ENCODE peak calls at places on chromosomes 13 and 19, in six cellular contexts. One of them, this sample, is unnamed.
A peak's percentile ranks its signal among the peaks of the same experiment; 100 is the strongest.

GRCh38 chr13:51844862-51845573 is at the start of gene TMEM272:
- DNase-seq in neural progenitor cell: peak; percentile 70
- DNase-seq in suprapubic skin: no peak
- DNase-seq in hepatocyte: peak; percentile 76
- DNase-seq in psoas muscle: peak; percentile 70
- DNase-seq in pancreas: peak; percentile 72
- DNase-seq in this sample: no peak

GRCh38 chr19:33381101-33381500 is 7.6 kb downstream of the CEBPG start:
- DNase-seq in neural progenitor cell: no peak
- DNase-seq in suprapubic skin: no peak
- DNase-seq in hepatocyte: no peak
- DNase-seq in psoas muscle: no peak
- DNase-seq in pancreas: no peak
- DNase-seq in this sample: no peak

GRCh38 chr13:46341112-46341711 is 45.8 kb downstream of the RUBCNL start:
- DNase-seq in neural progenitor cell: no peak
- DNase-seq in suprapubic skin: no peak
- DNase-seq in hepatocyte: no peak
- DNase-seq in psoas muscle: no peak
- DNase-seq in pancreas: no peak
- DNase-seq in this sample: no peak

GRCh38 chr19:49890349-49891311 is 6.1 kb downstream of the IL4I1 start:
- DNase-seq in neural progenitor cell: peak; percentile 82
- DNase-seq in suprapubic skin: no peak
- DNase-seq in hepatocyte: peak; percentile 58
- DNase-seq in psoas muscle: no peak
- DNase-seq in pancreas: peak; percentile 55
- DNase-seq in this sample: no peak

GRCh38 chr13:86870388-86870966 is 800.7 kb upstream of the SLITRK5 start:
- DNase-seq in neural progenitor cell: peak; percentile 11
- DNase-seq in suprapubic skin: no peak
- DNase-seq in hepatocyte: peak; percentile 28
- DNase-seq in psoas muscle: no peak
- DNase-seq in pancreas: no peak
- DNase-seq in this sample: no peak

GRCh38 chr13:109576331-109576813 is 210.0 kb downstream of the IRS2 start:
- DNase-seq in neural progenitor cell: no peak
- DNase-seq in suprapubic skin: no peak
- DNase-seq in hepatocyte: peak; percentile 48
- DNase-seq in psoas muscle: no peak
- DNase-seq in pancreas: no peak
- DNase-seq in this sample: no peak

GRCh38 chr13:48979892-48980291 is 4.2 kb downstream of the FNDC3A start:
- DNase-seq in neural progenitor cell: no peak
- DNase-seq in suprapubic skin: no peak
- DNase-seq in hepatocyte: no peak
- DNase-seq in psoas muscle: no peak
- DNase-seq in pancreas: no peak
- DNase-seq in this sample: no peak

GRCh38 chr19:41584931-41585330 is 9.0 kb downstream of the CEACAM21 start:
- DNase-seq in neural progenitor cell: no peak
- DNase-seq in suprapubic skin: no peak
- DNase-seq in hepatocyte: no peak
- DNase-seq in psoas muscle: no peak
- DNase-seq in pancreas: no peak
- DNase-seq in this sample: no peak

GRCh38 chr13:112001571-112001970 is 65.4 kb upstream of the SOX1 start:
- DNase-seq in neural progenitor cell: no peak
- DNase-seq in suprapubic skin: no peak
- DNase-seq in hepatocyte: no peak
- DNase-seq in psoas muscle: no peak
- DNase-seq in pancreas: no peak
- DNase-seq in this sample: no peak

GRCh38 chr13:102856603-102857002 is 10.8 kb downstream of the ERCC5 start:
- DNase-seq in neural progenitor cell: no peak
- DNase-seq in suprapubic skin: no peak
- DNase-seq in hepatocyte: no peak
- DNase-seq in psoas muscle: peak; percentile 77
- DNase-seq in pancreas: peak; percentile 27
- DNase-seq in this sample: no peak

GRCh38 chr19:13195678-13196077 is 45.5 kb downstream of the IER2 start:
- DNase-seq in neural progenitor cell: peak; percentile 79
- DNase-seq in suprapubic skin: no peak
- DNase-seq in hepatocyte: peak; percentile 87
- DNase-seq in psoas muscle: no peak
- DNase-seq in pancreas: peak; percentile 85
- DNase-seq in this sample: no peak

GRCh38 chr19:51948979-51949378 is 21.7 kb downstream of the ZNF613 start:
- DNase-seq in neural progenitor cell: no peak
- DNase-seq in suprapubic skin: no peak
- DNase-seq in hepatocyte: no peak
- DNase-seq in psoas muscle: no peak
- DNase-seq in pancreas: no peak
- DNase-seq in this sample: no peak

GRCh38 chr13:30037766-30038165 is 187.3 kb upstream of the UBL3 start:
- DNase-seq in neural progenitor cell: no peak
- DNase-seq in suprapubic skin: no peak
- DNase-seq in hepatocyte: no peak
- DNase-seq in psoas muscle: no peak
- DNase-seq in pancreas: no peak
- DNase-seq in this sample: no peak

GRCh38 chr19:33906578-33907335 is 110.1 kb downstream of the KCTD15 start:
- DNase-seq in neural progenitor cell: peak; percentile 58
- DNase-seq in suprapubic skin: no peak
- DNase-seq in hepatocyte: peak; percentile 28
- DNase-seq in psoas muscle: no peak
- DNase-seq in pancreas: peak; percentile 43
- DNase-seq in this sample: no peak

GRCh38 chr19:38049105-38049649 is 142.2 kb downstream of the SIPA1L3 start:
- DNase-seq in neural progenitor cell: no peak
- DNase-seq in suprapubic skin: no peak
- DNase-seq in hepatocyte: no peak
- DNase-seq in psoas muscle: no peak
- DNase-seq in pancreas: no peak
- DNase-seq in this sample: no peak
- H3K27ac ChIP-seq in neural progenitor cell: no peak overlapping the region
- H3K27ac ChIP-seq in suprapubic skin: peak overlapping the region; percentile 25
- H3K27ac ChIP-seq in hepatocyte: no peak overlapping the region
- H3K27ac ChIP-seq in psoas muscle: no peak overlapping the region
- H3K27ac ChIP-seq in pancreas: no peak overlapping the region
- H3K27ac ChIP-seq in this sample: no peak overlapping the region

GRCh38 chr19:16288544-16288943 is 36.1 kb upstream of the KLF2 start:
- DNase-seq in neural progenitor cell: no peak
- DNase-seq in suprapubic skin: no peak
- DNase-seq in hepatocyte: no peak
- DNase-seq in psoas muscle: no peak
- DNase-seq in pancreas: no peak
- DNase-seq in this sample: no peak

GRCh38 chr19:16285769-16286564 is 38.7 kb upstream of the KLF2 start:
- DNase-seq in neural progenitor cell: peak; percentile 55
- DNase-seq in suprapubic skin: no peak
- DNase-seq in hepatocyte: no peak
- DNase-seq in psoas muscle: peak; percentile 58
- DNase-seq in pancreas: no peak
- DNase-seq in this sample: no peak

GRCh38 chr19:16281743-16282142 is 42.9 kb upstream of the KLF2 start:
- DNase-seq in neural progenitor cell: no peak
- DNase-seq in suprapubic skin: no peak
- DNase-seq in hepatocyte: no peak
- DNase-seq in psoas muscle: no peak
- DNase-seq in pancreas: no peak
- DNase-seq in this sample: no peak

GRCh38 chr19:16283103-16283469 is 41.5 kb upstream of the KLF2 start:
- DNase-seq in neural progenitor cell: no peak
- DNase-seq in suprapubic skin: no peak
- DNase-seq in hepatocyte: no peak
- DNase-seq in psoas muscle: no peak
- DNase-seq in pancreas: no peak
- DNase-seq in this sample: no peak
- H3K4me3 ChIP-seq in neural progenitor cell: no peak overlapping the region
- H3K4me3 ChIP-seq in suprapubic skin: peak overlapping the region; percentile 38
- H3K4me3 ChIP-seq in hepatocyte: no peak overlapping the region
- H3K4me3 ChIP-seq in psoas muscle: peak overlapping the region; percentile 44
- H3K4me3 ChIP-seq in pancreas: no peak overlapping the region
- H3K4me3 ChIP-seq in this sample: peak overlapping the region; percentile 62

GRCh38 chr19:16525751-16526481 is 16.3 kb downstream of the CHERP start:
- DNase-seq in neural progenitor cell: no peak
- DNase-seq in suprapubic skin: no peak
- DNase-seq in hepatocyte: no peak
- DNase-seq in psoas muscle: no peak
- DNase-seq in pancreas: no peak
- DNase-seq in this sample: no peak

GRCh38 chr19:16530540-16531379 is 11.5 kb downstream of the CHERP start:
- DNase-seq in neural progenitor cell: no peak
- DNase-seq in suprapubic skin: no peak
- DNase-seq in hepatocyte: no peak
- DNase-seq in psoas muscle: no peak
- DNase-seq in pancreas: no peak
- DNase-seq in this sample: no peak

GRCh38 chr19:16527334-16527935 is 14.8 kb downstream of the CHERP start:
- DNase-seq in neural progenitor cell: no peak
- DNase-seq in suprapubic skin: no peak
- DNase-seq in hepatocyte: no peak
- DNase-seq in psoas muscle: no peak
- DNase-seq in pancreas: no peak
- DNase-seq in this sample: no peak

GRCh38 chr19:16529466-16530144 is 12.6 kb downstream of the CHERP start:
- DNase-seq in neural progenitor cell: no peak
- DNase-seq in suprapubic skin: no peak
- DNase-seq in hepatocyte: no peak
- DNase-seq in psoas muscle: no peak
- DNase-seq in pancreas: no peak
- DNase-seq in this sample: no peak

DNA sequence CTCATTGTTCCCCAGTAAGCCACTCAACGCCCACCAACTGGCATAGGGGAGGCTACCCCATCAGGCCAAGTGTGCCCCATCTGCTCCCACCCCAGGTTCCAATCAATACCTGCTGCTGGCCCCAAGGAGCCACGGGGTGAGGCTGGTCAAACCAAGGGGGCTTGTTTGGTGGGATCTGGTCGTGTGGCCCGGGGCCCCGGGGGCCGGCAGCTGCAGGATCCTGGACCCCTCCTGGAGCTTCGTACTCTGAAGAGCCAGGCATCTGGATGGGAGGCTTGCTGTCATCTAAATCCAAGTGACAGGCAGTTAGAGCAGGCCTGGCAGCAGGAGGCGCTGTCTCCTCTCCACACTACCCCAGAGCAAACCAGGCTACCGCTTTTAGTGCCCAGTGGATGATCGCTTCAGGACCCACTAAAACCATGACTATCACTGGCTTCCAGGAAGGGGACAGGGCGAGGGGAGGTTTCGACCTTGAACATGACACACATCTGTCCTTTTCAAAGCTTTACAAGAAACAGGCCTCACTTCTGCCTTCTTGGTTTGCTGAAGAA is 14.2 kb downstream of the CHERP start:
- DNase-seq in neural progenitor cell: peak; percentile 36
- DNase-seq in suprapubic skin: no peak
- DNase-seq in hepatocyte: no peak
- DNase-seq in psoas muscle: no peak
- DNase-seq in pancreas: no peak
- DNase-seq in this sample: no peak
- TF ChIP-seq CTCF in neural progenitor cell: peak; percentile 52
- TF ChIP-seq CTCF in suprapubic skin: peak; percentile 18
- TF ChIP-seq CTCF in hepatocyte: peak; percentile 28
- TF ChIP-seq CTCF in psoas muscle: no peak
- TF ChIP-seq CTCF in pancreas: peak; percentile 8
- TF ChIP-seq CTCF in this sample: no peak

GRCh38 chr19:53960187-53960586 is 2.5 kb upstream of the CACNG8 start:
- DNase-seq in neural progenitor cell: peak; percentile 62
- DNase-seq in suprapubic skin: no peak
- DNase-seq in hepatocyte: no peak
- DNase-seq in psoas muscle: no peak
- DNase-seq in pancreas: no peak
- DNase-seq in this sample: no peak

GRCh38 chr19:53960886-53961285 is 1.9 kb upstream of the CACNG8 start:
- DNase-seq in neural progenitor cell: no peak
- DNase-seq in suprapubic skin: no peak
- DNase-seq in hepatocyte: no peak
- DNase-seq in psoas muscle: no peak
- DNase-seq in pancreas: no peak
- DNase-seq in this sample: no peak

GRCh38 chr19:53957448-53958167 is 5.1 kb upstream of the CACNG8 start:
- DNase-seq in neural progenitor cell: no peak
- DNase-seq in suprapubic skin: no peak
- DNase-seq in hepatocyte: no peak
- DNase-seq in psoas muscle: no peak
- DNase-seq in pancreas: no peak
- DNase-seq in this sample: no peak

GRCh38 chr19:53958168-53958571 is 4.6 kb upstream of the CACNG8 start:
- DNase-seq in neural progenitor cell: peak; percentile 86
- DNase-seq in suprapubic skin: no peak
- DNase-seq in hepatocyte: no peak
- DNase-seq in psoas muscle: no peak
- DNase-seq in pancreas: peak; percentile 10
- DNase-seq in this sample: no peak

DNA sequence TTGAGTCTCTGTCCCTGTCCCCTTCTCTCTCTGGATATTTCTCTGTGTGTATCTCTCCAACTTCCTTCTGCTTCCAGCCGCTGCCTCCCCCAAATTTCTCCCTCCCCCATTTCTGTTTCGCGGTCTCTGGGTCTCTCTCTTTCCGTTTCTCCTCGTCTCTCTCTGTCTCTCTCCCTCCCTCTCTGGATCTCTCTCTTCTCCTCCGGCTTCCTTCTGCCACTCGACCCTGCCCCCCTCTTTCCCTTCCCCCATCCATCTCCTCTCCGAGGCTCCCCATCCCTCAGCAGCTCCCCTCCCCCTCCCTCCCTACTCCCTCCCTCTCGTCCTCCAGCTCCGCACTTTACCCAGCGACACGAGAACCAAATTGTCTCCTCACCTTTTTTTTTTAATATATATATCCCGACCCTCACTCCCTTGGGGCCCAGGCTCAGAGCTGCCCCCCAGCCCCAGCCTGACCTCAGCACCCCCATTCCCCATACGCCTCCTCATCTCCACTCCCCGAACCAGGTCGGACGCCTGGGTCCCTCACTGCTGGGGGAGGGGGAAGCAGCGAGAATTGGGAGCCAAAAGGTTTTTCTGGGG is 3.5 kb upstream of the CACNG8 start:
- DNase-seq in neural progenitor cell: peak; percentile 45
- DNase-seq in suprapubic skin: no peak
- DNase-seq in hepatocyte: no peak
- DNase-seq in psoas muscle: no peak
- DNase-seq in pancreas: no peak
- DNase-seq in this sample: no peak
- H3K27ac ChIP-seq in neural progenitor cell: no peak overlapping the region
- H3K27ac ChIP-seq in suprapubic skin: no peak overlapping the region
- H3K27ac ChIP-seq in hepatocyte: no peak overlapping the region
- H3K27ac ChIP-seq in psoas muscle: no peak overlapping the region
- H3K27ac ChIP-seq in pancreas: no peak overlapping the region
- H3K27ac ChIP-seq in this sample: no peak overlapping the region

GRCh38 chr13:106530907-106531520 is 4.4 kb downstream of the EFNB2 start:
- DNase-seq in neural progenitor cell: peak; percentile 55
- DNase-seq in suprapubic skin: no peak
- DNase-seq in hepatocyte: no peak
- DNase-seq in psoas muscle: no peak
- DNase-seq in pancreas: no peak
- DNase-seq in this sample: no peak
- H3K4me3 ChIP-seq in neural progenitor cell: peak overlapping the region; percentile 71
- H3K4me3 ChIP-seq in suprapubic skin: peak overlapping the region; percentile 81
- H3K4me3 ChIP-seq in hepatocyte: peak overlapping the region; percentile 30
- H3K4me3 ChIP-seq in psoas muscle: peak overlapping the region; percentile 75
- H3K4me3 ChIP-seq in pancreas: no peak overlapping the region
- H3K4me3 ChIP-seq in this sample: peak overlapping the region; percentile 8